ENCODE peak calls at places on chromosome X, in five cellular contexts. One of them, this sample, is unnamed.

GRCh38 chrX:155819525-155819924 is 61.6 kb upstream of the VAMP7 start:
- DNase-seq in NCI-H2081: no peak
- DNase-seq in head of caudate nucleus: no peak
- DNase-seq in lower lobe of right lung: no peak
- DNase-seq in SW 1271: no peak
- DNase-seq in this sample: no peak

GRCh38 chrX:136735604-136736003 is 45.1 kb downstream of the ARHGEF6 start:
- DNase-seq in NCI-H2081: no peak
- DNase-seq in head of caudate nucleus: no peak
- DNase-seq in lower lobe of right lung: no peak
- DNase-seq in SW 1271: no peak
- DNase-seq in this sample: no peak

GRCh38 chrX:86002076-86002896 is 45.1 kb downstream of the CHM start:
- DNase-seq in NCI-H2081: no peak
- DNase-seq in head of caudate nucleus: no peak
- DNase-seq in lower lobe of right lung: peak
- DNase-seq in SW 1271: no peak
- DNase-seq in this sample: no peak

GRCh38 chrX:129653181-129653984 is 1.4 kb downstream of the APLN start:
- DNase-seq in NCI-H2081: no peak
- DNase-seq in head of caudate nucleus: no peak
- DNase-seq in lower lobe of right lung: no peak
- DNase-seq in SW 1271: no peak
- DNase-seq in this sample: no peak

GRCh38 chrX:126137899-126138298 is 28.2 kb downstream of the DCAF12L2 start:
- DNase-seq in NCI-H2081: peak
- DNase-seq in head of caudate nucleus: no peak
- DNase-seq in lower lobe of right lung: no peak
- DNase-seq in SW 1271: no peak
- DNase-seq in this sample: no peak

GRCh38 chrX:110414679-110415439 is 56.2 kb downstream of the RTL9 start:
- DNase-seq in NCI-H2081: no peak
- DNase-seq in head of caudate nucleus: no peak
- DNase-seq in lower lobe of right lung: no peak
- DNase-seq in SW 1271: no peak
- DNase-seq in this sample: no peak

GRCh38 chrX:79366888-79367749 is at the start of gene ITM2A:
- DNase-seq in NCI-H2081: no peak
- DNase-seq in head of caudate nucleus: no peak
- DNase-seq in lower lobe of right lung: peak
- DNase-seq in SW 1271: no peak
- DNase-seq in this sample: peak

GRCh38 chrX:119885554-119886428 is 9.9 kb upstream of the AKAP14 start:
- DNase-seq in NCI-H2081: no peak
- DNase-seq in head of caudate nucleus: peak
- DNase-seq in lower lobe of right lung: no peak
- DNase-seq in SW 1271: no peak
- DNase-seq in this sample: no peak

GRCh38 chrX:3066555-3066954 is 25.3 kb downstream of the ARSF start:
- DNase-seq in NCI-H2081: no peak
- DNase-seq in head of caudate nucleus: peak
- DNase-seq in lower lobe of right lung: no peak
- DNase-seq in SW 1271: no peak
- DNase-seq in this sample: no peak

GRCh38 chrX:112147206-112147605 is 64.6 kb upstream of the TRPC5 start:
- DNase-seq in NCI-H2081: peak
- DNase-seq in head of caudate nucleus: peak
- DNase-seq in lower lobe of right lung: no peak
- DNase-seq in SW 1271: no peak
- DNase-seq in this sample: no peak

GRCh38 chrX:147901476-147902126 is 10.1 kb upstream of the FMR1 start:
- DNase-seq in NCI-H2081: no peak
- DNase-seq in head of caudate nucleus: no peak
- DNase-seq in lower lobe of right lung: no peak
- DNase-seq in SW 1271: no peak
- DNase-seq in this sample: no peak

GRCh38 chrX:118847676-118848075 is 24.1 kb downstream of the ZCCHC12 start:
- DNase-seq in NCI-H2081: peak
- DNase-seq in head of caudate nucleus: peak
- DNase-seq in lower lobe of right lung: no peak
- DNase-seq in SW 1271: no peak
- DNase-seq in this sample: no peak

GRCh38 chrX:12210196-12210815 is 72.0 kb downstream of the FRMPD4 start:
- DNase-seq in NCI-H2081: no peak
- DNase-seq in head of caudate nucleus: no peak
- DNase-seq in lower lobe of right lung: no peak
- DNase-seq in SW 1271: no peak
- DNase-seq in this sample: no peak

GRCh38 chrX:26783512-26784225 is 567.7 kb downstream of the MAGEB5 start:
- DNase-seq in NCI-H2081: peak
- DNase-seq in head of caudate nucleus: peak
- DNase-seq in lower lobe of right lung: no peak
- DNase-seq in SW 1271: no peak
- DNase-seq in this sample: no peak

GRCh38 chrX:22748093-22748999 is 251.4 kb upstream of the DDX53 start:
- DNase-seq in NCI-H2081: peak
- DNase-seq in head of caudate nucleus: peak
- DNase-seq in lower lobe of right lung: no peak
- DNase-seq in SW 1271: no peak
- DNase-seq in this sample: no peak

GRCh38 chrX:120365320-120365719 is 3.4 kb downstream of the ATP1B4 start:
- DNase-seq in NCI-H2081: peak
- DNase-seq in head of caudate nucleus: peak
- DNase-seq in lower lobe of right lung: peak
- DNase-seq in SW 1271: no peak
- DNase-seq in this sample: peak

GRCh38 chrX:71998836-71999509 is 88.3 kb downstream of the NHSL2 start:
- DNase-seq in NCI-H2081: peak
- DNase-seq in head of caudate nucleus: peak
- DNase-seq in lower lobe of right lung: no peak
- DNase-seq in SW 1271: no peak
- DNase-seq in this sample: no peak

GRCh38 chrX:23052324-23052723 is 52.6 kb downstream of the DDX53 start:
- DNase-seq in NCI-H2081: no peak
- DNase-seq in head of caudate nucleus: no peak
- DNase-seq in lower lobe of right lung: no peak
- DNase-seq in SW 1271: no peak
- DNase-seq in this sample: no peak

GRCh38 chrX:124232523-124233201 is 99.8 kb upstream of the TEX13D start:
- DNase-seq in NCI-H2081: no peak
- DNase-seq in head of caudate nucleus: no peak
- DNase-seq in lower lobe of right lung: no peak
- DNase-seq in SW 1271: no peak
- DNase-seq in this sample: no peak

GRCh38 chrX:139158256-139158655 is 372.3 kb upstream of the F9 start:
- DNase-seq in NCI-H2081: no peak
- DNase-seq in head of caudate nucleus: no peak
- DNase-seq in lower lobe of right lung: peak
- DNase-seq in SW 1271: no peak
- DNase-seq in this sample: no peak

GRCh38 chrX:114717921-114718320 is 134.0 kb downstream of the HTR2C start:
- DNase-seq in NCI-H2081: no peak
- DNase-seq in head of caudate nucleus: no peak
- DNase-seq in lower lobe of right lung: no peak
- DNase-seq in SW 1271: no peak
- DNase-seq in this sample: no peak

GRCh38 chrX:42392846-42393245 is 385.1 kb downstream of the PPP1R2C start:
- DNase-seq in NCI-H2081: no peak
- DNase-seq in head of caudate nucleus: no peak
- DNase-seq in lower lobe of right lung: no peak
- DNase-seq in SW 1271: no peak
- DNase-seq in this sample: no peak

GRCh38 chrX:122622800-122623199 is 561.3 kb upstream of the GRIA3 start:
- DNase-seq in NCI-H2081: peak
- DNase-seq in head of caudate nucleus: no peak
- DNase-seq in lower lobe of right lung: no peak
- DNase-seq in SW 1271: no peak
- DNase-seq in this sample: no peak

GRCh38 chrX:23901065-23901464 is 6.7 kb downstream of the APOO start:
- DNase-seq in NCI-H2081: no peak
- DNase-seq in head of caudate nucleus: no peak
- DNase-seq in lower lobe of right lung: no peak
- DNase-seq in SW 1271: peak
- DNase-seq in this sample: no peak

GRCh38 chrX:153609917-153610833 is 11.2 kb upstream of the CCNQ start:
- DNase-seq in NCI-H2081: peak
- DNase-seq in head of caudate nucleus: peak
- DNase-seq in lower lobe of right lung: peak
- DNase-seq in SW 1271: no peak
- DNase-seq in this sample: peak

GRCh38 chrX:40570346-40571093 is 10.2 kb upstream of the ATP6AP2 start:
- DNase-seq in NCI-H2081: no peak
- DNase-seq in head of caudate nucleus: no peak
- DNase-seq in lower lobe of right lung: no peak
- DNase-seq in SW 1271: no peak
- DNase-seq in this sample: no peak

GRCh38 chrX:118350715-118351114 is 4.8 kb downstream of the WDR44 start:
- DNase-seq in NCI-H2081: no peak
- DNase-seq in head of caudate nucleus: no peak
- DNase-seq in lower lobe of right lung: no peak
- DNase-seq in SW 1271: no peak
- DNase-seq in this sample: no peak

GRCh38 chrX:41148553-41148952 is 63.3 kb downstream of the USP9X start:
- DNase-seq in NCI-H2081: no peak
- DNase-seq in head of caudate nucleus: no peak
- DNase-seq in lower lobe of right lung: no peak
- DNase-seq in SW 1271: no peak
- DNase-seq in this sample: no peak

GRCh38 chrX:151631822-151632221 is 63.4 kb upstream of the PRRG3 start:
- DNase-seq in NCI-H2081: no peak
- DNase-seq in head of caudate nucleus: no peak
- DNase-seq in lower lobe of right lung: no peak
- DNase-seq in SW 1271: no peak
- DNase-seq in this sample: no peak

GRCh38 chrX:12138366-12139313 is at the start of gene FRMPD4:
- DNase-seq in NCI-H2081: no peak
- DNase-seq in head of caudate nucleus: peak
- DNase-seq in lower lobe of right lung: no peak
- DNase-seq in SW 1271: no peak
- DNase-seq in this sample: peak

GRCh38 chrX:63746278-63746677 is 38.7 kb downstream of the ARHGEF9 start:
- DNase-seq in NCI-H2081: no peak
- DNase-seq in head of caudate nucleus: no peak
- DNase-seq in lower lobe of right lung: no peak
- DNase-seq in SW 1271: no peak
- DNase-seq in this sample: no peak

This sample was measured in Right ventricle myocardium inferior.